ENCODE peak calls at places on chromosome 13, in nine cellular contexts. X, V, L, A, N, C, H, W and R are unnamed samples.

GRCh38 chr13:20217168-20217567 is 15.0 kb downstream of the GJB6 start:
- DNase-seq in X (no peak), V (no peak), A (no peak), C (no peak), N (no peak), H (no peak), W (no peak), L (no peak), R (no peak)

GRCh38 chr13:113598481-113598880 is 13.9 kb downstream of the TFDP1 start:
- DNase-seq in L (no peak), A (no peak), C (no peak), V (no peak), W (no peak), X (no peak), H (no peak), N (no peak), R (no peak)

GRCh38 chr13:79525458-79525857 is 44.5 kb downstream of the NDFIP2 start:
- DNase-seq in H (no peak), N (no peak), X (peak), L (no peak), A (peak), V (no peak), W (no peak), C (no peak), R (no peak)

GRCh38 chr13:65660696-65661095 is 1569.4 kb downstream of the PCDH9 start:
- DNase-seq in W (no peak), N (no peak), L (no peak), V (no peak), A (no peak), X (no peak), H (no peak), C (no peak), R (no peak)

GRCh38 chr13:110993788-110994187 is 78.9 kb upstream of the ANKRD10 start:
- DNase-seq in N (no peak), W (no peak), H (no peak), L (no peak), V (no peak), X (no peak), A (no peak), C (no peak), R (no peak)

GRCh38 chr13:43785681-43786471 is 896 bp downstream of the ENOX1 start:
- DNase-seq in A (peak), H (peak), L (peak), X (peak), C (peak), W (no peak), N (no peak), V (no peak), R (peak)

GRCh38 chr13:48431987-48432615 is 19.2 kb upstream of the LPAR6 start:
- DNase-seq in A (peak), C (no peak), V (no peak), H (no peak), X (no peak), L (no peak), W (no peak), N (no peak), R (no peak)

GRCh38 chr13:113443991-113444390 is 9.3 kb downstream of the ADPRHL1 start:
- DNase-seq in N (no peak), W (no peak), H (no peak), V (no peak), A (no peak), C (no peak), L (no peak), X (no peak), R (no peak)

GRCh38 chr13:57996717-57997116 is 365.2 kb downstream of the PCDH17 start:
- DNase-seq in W (no peak), N (no peak), L (no peak), C (no peak), V (no peak), H (peak), A (no peak), X (peak), R (no peak)

GRCh38 chr13:91346848-91347211 is 657 bp upstream of the MIR17HG start:
- DNase-seq in C (no peak), L (no peak), W (peak), A (peak), V (no peak), H (no peak), X (peak), N (peak), R (peak)

GRCh38 chr13:33678906-33679657 is 138.9 kb upstream of the RFC3 start:
- DNase-seq in V (no peak), N (peak), L (peak), H (peak), A (peak), X (peak), C (peak), W (peak), R (no peak)

GRCh38 chr13:45500492-45501174 is 35.9 kb downstream of the COG3 start:
- DNase-seq in H (peak), C (no peak), N (no peak), V (no peak), A (peak), L (no peak), X (peak), W (no peak), R (peak)

GRCh38 chr13:32429406-32429909 is 1.5 kb upstream of the N4BP2L1 start:
- DNase-seq in N (no peak), A (no peak), W (no peak), C (no peak), L (no peak), X (no peak), H (no peak), V (no peak), R (no peak)

GRCh38 chr13:21871302-21871862 is 200.5 kb downstream of the FGF9 start:
- DNase-seq in A (no peak), C (no peak), V (no peak), W (no peak), H (no peak), L (no peak), N (no peak), X (no peak), R (no peak)

GRCh38 chr13:114229486-114229885 is 5.2 kb upstream of the CDC16 start:
- DNase-seq in C (no peak), V (no peak), L (no peak), W (no peak), H (no peak), X (no peak), N (no peak), A (no peak), R (no peak)

GRCh38 chr13:114043421-114044053 is 69.7 kb upstream of the C13orf46 start:
- DNase-seq in L (peak), X (no peak), H (no peak), N (no peak), V (no peak), W (no peak), A (no peak), C (no peak), R (peak)

GRCh38 chr13:35784286-35784951 is 307.9 kb upstream of the MAB21L1 start:
- DNase-seq in H (no peak), W (no peak), N (no peak), X (no peak), C (no peak), V (no peak), A (no peak), L (no peak), R (no peak)

GRCh38 chr13:101152184-101152583 is 264.1 kb downstream of the NALCN start:
- DNase-seq in H (no peak), W (no peak), X (no peak), V (no peak), N (no peak), C (no peak), L (no peak), A (no peak), R (no peak)

GRCh38 chr13:110036060-110036459 is 249.7 kb upstream of the IRS2 start:
- DNase-seq in A (no peak), V (no peak), W (no peak), C (no peak), L (no peak), N (no peak), H (no peak), X (no peak), R (no peak)